ENCODE peak calls at places on chromosomes 11 and 22, in nine cellular contexts. One of them, this sample, is unnamed.

GRCh38 chr11:73980001-73980960 is 2.4 kb downstream of the UCP2 start:
- DNase-seq in colonic mucosa: peak; percentile 83
- DNase-seq in ovary: no peak
- DNase-seq in pancreas: peak; percentile 28
- DNase-seq in HL-60: peak; percentile 89
- DNase-seq in right atrium auricular region: peak; percentile 62
- DNase-seq in psoas muscle: peak; percentile 39
- DNase-seq in mesendoderm: peak; percentile 67
- DNase-seq in lower lobe of right lung: peak; percentile 77
- DNase-seq in this sample: no peak

GRCh38 chr22:22593250-22593649 is 34.2 kb upstream of the PRAME start:
- DNase-seq in colonic mucosa: no peak
- DNase-seq in ovary: no peak
- DNase-seq in pancreas: no peak
- DNase-seq in HL-60: no peak
- DNase-seq in right atrium auricular region: no peak
- DNase-seq in psoas muscle: no peak
- DNase-seq in mesendoderm: no peak
- DNase-seq in lower lobe of right lung: no peak
- DNase-seq in this sample: no peak

GRCh38 chr22:17858033-17858432 is 83.8 kb upstream of the BID start:
- DNase-seq in colonic mucosa: no peak
- DNase-seq in ovary: no peak
- DNase-seq in pancreas: no peak
- DNase-seq in HL-60: no peak
- DNase-seq in right atrium auricular region: no peak
- DNase-seq in psoas muscle: no peak
- DNase-seq in mesendoderm: no peak
- DNase-seq in lower lobe of right lung: no peak
- DNase-seq in this sample: no peak

GRCh38 chr22:23401111-23401909 is 178.8 kb downstream of the IGLL1 start:
- DNase-seq in colonic mucosa: no peak
- DNase-seq in ovary: peak; percentile 46
- DNase-seq in pancreas: peak; percentile 13
- DNase-seq in HL-60: no peak
- DNase-seq in right atrium auricular region: no peak
- DNase-seq in psoas muscle: no peak
- DNase-seq in mesendoderm: peak; percentile 64
- DNase-seq in lower lobe of right lung: no peak
- DNase-seq in this sample: no peak

GRCh38 chr22:50243704-50244419 is 961 bp downstream of the TUBGCP6 start:
- DNase-seq in colonic mucosa: no peak
- DNase-seq in ovary: no peak
- DNase-seq in pancreas: no peak
- DNase-seq in HL-60: peak; percentile 50
- DNase-seq in right atrium auricular region: no peak
- DNase-seq in psoas muscle: no peak
- DNase-seq in mesendoderm: no peak
- DNase-seq in lower lobe of right lung: no peak
- DNase-seq in this sample: no peak

GRCh38 chr22:39463931-39464390 is 7.1 kb downstream of the MGAT3 start:
- DNase-seq in colonic mucosa: no peak
- DNase-seq in ovary: no peak
- DNase-seq in pancreas: no peak
- DNase-seq in HL-60: no peak
- DNase-seq in right atrium auricular region: peak; percentile 74
- DNase-seq in psoas muscle: peak; percentile 77
- DNase-seq in mesendoderm: no peak
- DNase-seq in lower lobe of right lung: peak; percentile 92
- DNase-seq in this sample: no peak

GRCh38 chr11:128669491-128669890 is 24.4 kb upstream of the FLI1 start:
- DNase-seq in colonic mucosa: no peak
- DNase-seq in ovary: no peak
- DNase-seq in pancreas: no peak
- DNase-seq in HL-60: no peak
- DNase-seq in right atrium auricular region: no peak
- DNase-seq in psoas muscle: no peak
- DNase-seq in mesendoderm: no peak
- DNase-seq in lower lobe of right lung: no peak
- DNase-seq in this sample: peak; percentile 70

GRCh38 chr22:32103648-32104326 is 55.3 kb downstream of the C22orf42 start:
- DNase-seq in colonic mucosa: no peak
- DNase-seq in ovary: no peak
- DNase-seq in pancreas: no peak
- DNase-seq in HL-60: no peak
- DNase-seq in right atrium auricular region: no peak
- DNase-seq in psoas muscle: no peak
- DNase-seq in mesendoderm: no peak
- DNase-seq in lower lobe of right lung: no peak
- DNase-seq in this sample: no peak

GRCh38 chr11:79182794-79183193 is 258.0 kb downstream of the TENM4 start:
- DNase-seq in colonic mucosa: no peak
- DNase-seq in ovary: no peak
- DNase-seq in pancreas: no peak
- DNase-seq in HL-60: no peak
- DNase-seq in right atrium auricular region: no peak
- DNase-seq in psoas muscle: no peak
- DNase-seq in mesendoderm: no peak
- DNase-seq in lower lobe of right lung: no peak
- DNase-seq in this sample: peak; percentile 95

GRCh38 chr11:119258180-119258579 is 52.0 kb downstream of the CBL start:
- DNase-seq in colonic mucosa: no peak
- DNase-seq in ovary: no peak
- DNase-seq in pancreas: no peak
- DNase-seq in HL-60: peak; percentile 50
- DNase-seq in right atrium auricular region: no peak
- DNase-seq in psoas muscle: no peak
- DNase-seq in mesendoderm: peak; percentile 10
- DNase-seq in lower lobe of right lung: no peak
- DNase-seq in this sample: no peak

GRCh38 chr11:24619900-24620299 is 123.0 kb downstream of the LUZP2 start:
- DNase-seq in colonic mucosa: no peak
- DNase-seq in ovary: no peak
- DNase-seq in pancreas: no peak
- DNase-seq in HL-60: no peak
- DNase-seq in right atrium auricular region: no peak
- DNase-seq in psoas muscle: no peak
- DNase-seq in mesendoderm: no peak
- DNase-seq in lower lobe of right lung: no peak
- DNase-seq in this sample: no peak

GRCh38 chr11:74276581-74276980 is 34.9 kb downstream of the P4HA3 start:
- DNase-seq in colonic mucosa: no peak
- DNase-seq in ovary: no peak
- DNase-seq in pancreas: no peak
- DNase-seq in HL-60: no peak
- DNase-seq in right atrium auricular region: no peak
- DNase-seq in psoas muscle: no peak
- DNase-seq in mesendoderm: peak; percentile 8
- DNase-seq in lower lobe of right lung: no peak
- DNase-seq in this sample: no peak

GRCh38 chr11:115682901-115683300 is 178.7 kb upstream of the CADM1 start:
- DNase-seq in colonic mucosa: no peak
- DNase-seq in ovary: no peak
- DNase-seq in pancreas: no peak
- DNase-seq in HL-60: no peak
- DNase-seq in right atrium auricular region: no peak
- DNase-seq in psoas muscle: no peak
- DNase-seq in mesendoderm: no peak
- DNase-seq in lower lobe of right lung: no peak
- DNase-seq in this sample: peak; percentile 58

GRCh38 chr22:30004689-30005088 is 75.6 kb upstream of the HORMAD2 start:
- DNase-seq in colonic mucosa: no peak
- DNase-seq in ovary: no peak
- DNase-seq in pancreas: no peak
- DNase-seq in HL-60: no peak
- DNase-seq in right atrium auricular region: no peak
- DNase-seq in psoas muscle: no peak
- DNase-seq in mesendoderm: peak; percentile 58
- DNase-seq in lower lobe of right lung: no peak
- DNase-seq in this sample: no peak

DNA sequence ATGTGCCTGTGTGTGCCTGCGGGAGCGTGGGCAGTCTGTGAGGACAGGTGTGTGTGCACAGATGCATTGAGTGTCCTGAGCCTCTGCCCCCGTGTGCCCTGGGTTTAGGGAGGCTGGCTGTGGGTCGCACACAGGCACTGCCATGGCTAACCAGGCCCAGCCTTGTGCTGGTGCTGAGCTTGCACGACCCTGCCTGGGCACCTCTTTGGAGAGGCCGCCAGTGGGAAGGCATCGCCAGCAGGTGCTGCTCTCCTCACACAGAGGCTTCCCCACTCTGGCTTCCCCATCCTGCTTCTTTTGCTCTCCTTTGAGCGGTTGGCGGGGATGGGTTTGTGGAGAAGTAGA is 4.1 kb downstream of the WNT7B start:
- DNase-seq in colonic mucosa: no peak
- DNase-seq in ovary: no peak
- DNase-seq in pancreas: no peak
- DNase-seq in HL-60: peak; percentile 24
- DNase-seq in right atrium auricular region: no peak
- DNase-seq in psoas muscle: no peak
- DNase-seq in mesendoderm: no peak
- DNase-seq in lower lobe of right lung: no peak
- DNase-seq in this sample: no peak
- H3K27me3 ChIP-seq in colonic mucosa: peaks cover 80% of the 10 kb centered on the region
- H3K27me3 ChIP-seq in ovary: peaks cover 5% of the 10 kb centered on the region
- H3K27me3 ChIP-seq in pancreas: no peaks in the 10 kb centered on the region
- H3K27me3 ChIP-seq in HL-60: peaks cover 76% of the 10 kb centered on the region
- H3K27me3 ChIP-seq in right atrium auricular region: peaks cover 54% of the 10 kb centered on the region
- H3K27me3 ChIP-seq in psoas muscle: peaks cover 94% of the 10 kb centered on the region
- H3K27me3 ChIP-seq in mesendoderm: peaks cover 66% of the 10 kb centered on the region
- H3K27me3 ChIP-seq in lower lobe of right lung: peaks cover 87% of the 10 kb centered on the region
- H3K27me3 ChIP-seq in this sample: peaks cover 53% of the 10 kb centered on the region

GRCh38 chr22:27610863-27611786 is 190.4 kb downstream of the MN1 start:
- DNase-seq in colonic mucosa: no peak
- DNase-seq in ovary: no peak
- DNase-seq in pancreas: no peak
- DNase-seq in HL-60: no peak
- DNase-seq in right atrium auricular region: no peak
- DNase-seq in psoas muscle: no peak
- DNase-seq in mesendoderm: no peak
- DNase-seq in lower lobe of right lung: no peak
- DNase-seq in this sample: no peak
- H3K27me3 ChIP-seq in colonic mucosa: peaks cover 20% of the 10 kb centered on the region
- H3K27me3 ChIP-seq in ovary: no peaks in the 10 kb centered on the region
- H3K27me3 ChIP-seq in pancreas: no peaks in the 10 kb centered on the region
- H3K27me3 ChIP-seq in HL-60: peaks cover 24% of the 10 kb centered on the region
- H3K27me3 ChIP-seq in right atrium auricular region: no peaks in the 10 kb centered on the region
- H3K27me3 ChIP-seq in psoas muscle: no peaks in the 10 kb centered on the region
- H3K27me3 ChIP-seq in mesendoderm: no peaks in the 10 kb centered on the region
- H3K27me3 ChIP-seq in lower lobe of right lung: peaks cover 34% of the 10 kb centered on the region
- H3K27me3 ChIP-seq in this sample: peaks cover 16% of the 10 kb centered on the region

GRCh38 chr11:61889831-61890230 is 1.5 kb downstream of the FADS3 start:
- DNase-seq in colonic mucosa: no peak
- DNase-seq in ovary: no peak
- DNase-seq in pancreas: no peak
- DNase-seq in HL-60: no peak
- DNase-seq in right atrium auricular region: no peak
- DNase-seq in psoas muscle: no peak
- DNase-seq in mesendoderm: no peak
- DNase-seq in lower lobe of right lung: no peak
- DNase-seq in this sample: no peak

GRCh38 chr11:61892085-61892370 is 683 bp upstream of the FADS3 start:
- DNase-seq in colonic mucosa: no peak
- DNase-seq in ovary: no peak
- DNase-seq in pancreas: no peak
- DNase-seq in HL-60: no peak
- DNase-seq in right atrium auricular region: no peak
- DNase-seq in psoas muscle: no peak
- DNase-seq in mesendoderm: no peak
- DNase-seq in lower lobe of right lung: no peak
- DNase-seq in this sample: no peak

GRCh38 chr11:61890536-61891330 is 612 bp downstream of the FADS3 start:
- DNase-seq in colonic mucosa: peak; percentile 36
- DNase-seq in ovary: peak; percentile 59
- DNase-seq in pancreas: peak; percentile 60
- DNase-seq in HL-60: no peak
- DNase-seq in right atrium auricular region: peak; percentile 89
- DNase-seq in psoas muscle: peak; percentile 85
- DNase-seq in mesendoderm: peak; percentile 73
- DNase-seq in lower lobe of right lung: peak; percentile 74
- DNase-seq in this sample: peak; percentile 80

GRCh38 chr11:61893981-61894380 is 2.6 kb upstream of the FADS3 start:
- DNase-seq in colonic mucosa: no peak
- DNase-seq in ovary: no peak
- DNase-seq in pancreas: no peak
- DNase-seq in HL-60: no peak
- DNase-seq in right atrium auricular region: no peak
- DNase-seq in psoas muscle: no peak
- DNase-seq in mesendoderm: no peak
- DNase-seq in lower lobe of right lung: no peak
- DNase-seq in this sample: peak; percentile 96

GRCh38 chr11:61891331-61892084 is at the start of gene FADS3:
- DNase-seq in colonic mucosa: peak; percentile 91
- DNase-seq in ovary: peak; percentile 84
- DNase-seq in pancreas: peak; percentile 89
- DNase-seq in HL-60: no peak
- DNase-seq in right atrium auricular region: peak; percentile 92
- DNase-seq in psoas muscle: peak; percentile 92
- DNase-seq in mesendoderm: peak; percentile 78
- DNase-seq in lower lobe of right lung: peak; percentile 90
- DNase-seq in this sample: peak; percentile 68
- H3K27me3 ChIP-seq in colonic mucosa: no peaks in the 10 kb centered on the region
- H3K27me3 ChIP-seq in ovary: no peaks in the 10 kb centered on the region
- H3K27me3 ChIP-seq in pancreas: no peaks in the 10 kb centered on the region
- H3K27me3 ChIP-seq in HL-60: peaks cover 22% of the 10 kb centered on the region
- H3K27me3 ChIP-seq in right atrium auricular region: no peaks in the 10 kb centered on the region
- H3K27me3 ChIP-seq in psoas muscle: no peaks in the 10 kb centered on the region
- H3K27me3 ChIP-seq in mesendoderm: no peaks in the 10 kb centered on the region
- H3K27me3 ChIP-seq in lower lobe of right lung: no peaks in the 10 kb centered on the region
- H3K27me3 ChIP-seq in this sample: no peaks in the 10 kb centered on the region

GRCh38 chr11:65796726-65797601 is 10.1 kb downstream of the OVOL1 start:
- DNase-seq in colonic mucosa: no peak
- DNase-seq in ovary: no peak
- DNase-seq in pancreas: no peak
- DNase-seq in HL-60: no peak
- DNase-seq in right atrium auricular region: no peak
- DNase-seq in psoas muscle: no peak
- DNase-seq in mesendoderm: no peak
- DNase-seq in lower lobe of right lung: no peak
- DNase-seq in this sample: no peak

GRCh38 chr11:65798882-65799281 is 12.0 kb downstream of the OVOL1 start:
- DNase-seq in colonic mucosa: no peak
- DNase-seq in ovary: no peak
- DNase-seq in pancreas: no peak
- DNase-seq in HL-60: no peak
- DNase-seq in right atrium auricular region: no peak
- DNase-seq in psoas muscle: no peak
- DNase-seq in mesendoderm: no peak
- DNase-seq in lower lobe of right lung: no peak
- DNase-seq in this sample: no peak

GRCh38 chr11:65794570-65795510 is 8.0 kb downstream of the OVOL1 start:
- DNase-seq in colonic mucosa: no peak
- DNase-seq in ovary: no peak
- DNase-seq in pancreas: no peak
- DNase-seq in HL-60: no peak
- DNase-seq in right atrium auricular region: no peak
- DNase-seq in psoas muscle: no peak
- DNase-seq in mesendoderm: no peak
- DNase-seq in lower lobe of right lung: no peak
- DNase-seq in this sample: no peak

GRCh38 chr11:65801153-65801987 is 14.5 kb downstream of the OVOL1 start:
- DNase-seq in colonic mucosa: no peak
- DNase-seq in ovary: no peak
- DNase-seq in pancreas: no peak
- DNase-seq in HL-60: no peak
- DNase-seq in right atrium auricular region: no peak
- DNase-seq in psoas muscle: no peak
- DNase-seq in mesendoderm: no peak
- DNase-seq in lower lobe of right lung: no peak
- DNase-seq in this sample: no peak

GRCh38 chr11:65797711-65798110 is 10.8 kb downstream of the OVOL1 start:
- DNase-seq in colonic mucosa: no peak
- DNase-seq in ovary: no peak
- DNase-seq in pancreas: no peak
- DNase-seq in HL-60: no peak
- DNase-seq in right atrium auricular region: no peak
- DNase-seq in psoas muscle: no peak
- DNase-seq in mesendoderm: no peak
- DNase-seq in lower lobe of right lung: no peak
- DNase-seq in this sample: no peak
- H3K27me3 ChIP-seq in colonic mucosa: no peaks in the 10 kb centered on the region
- H3K27me3 ChIP-seq in ovary: no peaks in the 10 kb centered on the region
- H3K27me3 ChIP-seq in pancreas: no peaks in the 10 kb centered on the region
- H3K27me3 ChIP-seq in HL-60: peaks cover 7% of the 10 kb centered on the region
- H3K27me3 ChIP-seq in right atrium auricular region: no peaks in the 10 kb centered on the region
- H3K27me3 ChIP-seq in psoas muscle: peaks cover 35% of the 10 kb centered on the region
- H3K27me3 ChIP-seq in mesendoderm: no peaks in the 10 kb centered on the region
- H3K27me3 ChIP-seq in lower lobe of right lung: peaks cover 39% of the 10 kb centered on the region
- H3K27me3 ChIP-seq in this sample: peaks cover 11% of the 10 kb centered on the region